ENCODE peak calls at places on chromosome 1, in ten cellular contexts. M is lower leg skin, A is A549, O is spleen, Q is testis, Z is heart left ventricle, C is transverse colon, V is breast epithelium, H is IMR-90, K is right lobe of liver. D is an unnamed sample.

GRCh38 chr1:164630626-164631396 is 71.8 kb downstream of the PBX1 start:
- DNase-seq in M (no peak), A (peak; percentile 40), O (no peak), Q (no peak), Z (no peak), C (no peak), V (no peak), H (no peak), K (no peak), D (no peak)

GRCh38 chr1:108200627-108201106 is 524 bp upstream of the SLC25A24 start:
- DNase-seq in M (peak; percentile 49), A (peak; percentile 80), O (peak; percentile 72), Q (peak; percentile 65), Z (no peak), C (peak; percentile 50), V (no peak), H (peak; percentile 79), K (no peak), D (peak; percentile 70)

GRCh38 chr1:151716771-151717631 is at the start of gene CELF3:
- DNase-seq in M (no peak), A (peak; percentile 18), O (no peak), Q (peak; percentile 50), Z (no peak), C (no peak), V (no peak), H (no peak), K (no peak), D (no peak)

GRCh38 chr1:59703918-59704378 is 110.8 kb upstream of the HOOK1 start:
- DNase-seq in M (no peak), A (no peak), O (no peak), Q (no peak), Z (no peak), C (no peak), V (no peak), H (peak; percentile 93), K (no peak), D (no peak)

GRCh38 chr1:205014772-205015171 is 28.2 kb upstream of the CNTN2 start:
- DNase-seq in M (no peak), A (no peak), O (no peak), Q (no peak), Z (no peak), C (no peak), V (no peak), H (no peak), K (no peak), D (no peak)

GRCh38 chr1:32666866-32667566 is 16.0 kb downstream of the RBBP4 start:
- DNase-seq in M (no peak), A (no peak), O (no peak), Q (peak; percentile 35), Z (no peak), C (no peak), V (no peak), H (no peak), K (no peak), D (no peak)

GRCh38 chr1:228100822-228101613 is 2.1 kb downstream of the C1orf35 start:
- DNase-seq in M (peak; percentile 13), A (no peak), O (peak; percentile 75), Q (no peak), Z (no peak), C (no peak), V (no peak), H (no peak), K (no peak), D (no peak)

GRCh38 chr1:113013823-113014222 is 57.8 kb upstream of the SLC16A1 start:
- DNase-seq in M (no peak), A (no peak), O (no peak), Q (no peak), Z (no peak), C (no peak), V (no peak), H (no peak), K (no peak), D (no peak)

GRCh38 chr1:66521736-66522365 is 12.1 kb upstream of the SGIP1 start:
- DNase-seq in M (no peak), A (peak; percentile 30), O (no peak), Q (no peak), Z (no peak), C (no peak), V (no peak), H (peak; percentile 95), K (no peak), D (no peak)

GRCh38 chr1:162400790-162401189 is 11.1 kb downstream of the SH2D1B start:
- DNase-seq in M (no peak), A (no peak), O (no peak), Q (no peak), Z (no peak), C (no peak), V (no peak), H (no peak), K (no peak), D (no peak)

GRCh38 chr1:162397943-162398560 is 13.9 kb downstream of the SH2D1B start:
- DNase-seq in M (no peak), A (no peak), O (no peak), Q (no peak), Z (no peak), C (no peak), V (no peak), H (no peak), K (no peak), D (no peak)

GRCh38 chr1:162396201-162396906 is 14.8 kb downstream of the C1orf226 start:
- DNase-seq in M (no peak), A (no peak), O (no peak), Q (no peak), Z (no peak), C (no peak), V (no peak), H (no peak), K (no peak), D (no peak)

GRCh38 chr1:162398999-162399580 is 12.8 kb downstream of the SH2D1B start:
- DNase-seq in M (no peak), A (no peak), O (no peak), Q (no peak), Z (no peak), C (no peak), V (no peak), H (no peak), K (no peak), D (no peak)

GRCh38 chr1:162397039-162397448 is 14.9 kb downstream of the SH2D1B start:
- DNase-seq in M (no peak), A (peak; percentile 15), O (no peak), Q (no peak), Z (no peak), C (no peak), V (no peak), H (no peak), K (no peak), D (no peak)
- TF ChIP-seq CTCF in M (no peak), A (peak; percentile 12), O (no peak), Q (no peak), Z (no peak), C (no peak), V (no peak), H (no peak), K (no peak), D (no peak)

GRCh38 chr1:24721533-24721932 is 23.7 kb upstream of the CLIC4 start:
- DNase-seq in M (no peak), A (no peak), O (no peak), Q (no peak), Z (no peak), C (no peak), V (no peak), H (no peak), K (no peak), D (no peak)

GRCh38 chr1:24726741-24727140 is 18.5 kb upstream of the CLIC4 start:
- DNase-seq in M (no peak), A (no peak), O (no peak), Q (no peak), Z (no peak), C (no peak), V (no peak), H (no peak), K (no peak), D (no peak)

GRCh38 chr1:24727490-24728214 is 17.6 kb upstream of the CLIC4 start:
- DNase-seq in M (peak; percentile 65), A (no peak), O (peak; percentile 82), Q (peak; percentile 74), Z (peak; percentile 83), C (peak; percentile 76), V (peak; percentile 65), H (peak; percentile 93), K (peak; percentile 70), D (peak; percentile 74)

GRCh38 chr1:24725209-24725651 is 20.0 kb upstream of the CLIC4 start:
- DNase-seq in M (no peak), A (no peak), O (no peak), Q (no peak), Z (no peak), C (no peak), V (no peak), H (peak; percentile 54), K (no peak), D (no peak)

GRCh38 chr1:24724345-24725208 is 20.7 kb upstream of the CLIC4 start:
- DNase-seq in M (no peak), A (peak; percentile 85), O (no peak), Q (peak; percentile 72), Z (no peak), C (no peak), V (no peak), H (peak; percentile 84), K (no peak), D (no peak)
- TF ChIP-seq POLR2A in M (no peak), A (no peak), O (no peak), Q (no peak), Z (no peak), C (no peak), V (no peak), H (no peak), K (no peak), D (no peak)

GRCh38 chr1:215824245-215824644 is 257.1 kb downstream of the KCTD3 start:
- DNase-seq in M (no peak), A (no peak), O (no peak), Q (no peak), Z (no peak), C (no peak), V (no peak), H (peak; percentile 45), K (no peak), D (no peak)
- TF ChIP-seq CTCF in M (no peak), A (no peak), O (no peak), Q (no peak), Z (no peak), C (no peak), V (no peak), H (peak; percentile 83), K (peak; percentile 46), D (no peak)

DNA sequence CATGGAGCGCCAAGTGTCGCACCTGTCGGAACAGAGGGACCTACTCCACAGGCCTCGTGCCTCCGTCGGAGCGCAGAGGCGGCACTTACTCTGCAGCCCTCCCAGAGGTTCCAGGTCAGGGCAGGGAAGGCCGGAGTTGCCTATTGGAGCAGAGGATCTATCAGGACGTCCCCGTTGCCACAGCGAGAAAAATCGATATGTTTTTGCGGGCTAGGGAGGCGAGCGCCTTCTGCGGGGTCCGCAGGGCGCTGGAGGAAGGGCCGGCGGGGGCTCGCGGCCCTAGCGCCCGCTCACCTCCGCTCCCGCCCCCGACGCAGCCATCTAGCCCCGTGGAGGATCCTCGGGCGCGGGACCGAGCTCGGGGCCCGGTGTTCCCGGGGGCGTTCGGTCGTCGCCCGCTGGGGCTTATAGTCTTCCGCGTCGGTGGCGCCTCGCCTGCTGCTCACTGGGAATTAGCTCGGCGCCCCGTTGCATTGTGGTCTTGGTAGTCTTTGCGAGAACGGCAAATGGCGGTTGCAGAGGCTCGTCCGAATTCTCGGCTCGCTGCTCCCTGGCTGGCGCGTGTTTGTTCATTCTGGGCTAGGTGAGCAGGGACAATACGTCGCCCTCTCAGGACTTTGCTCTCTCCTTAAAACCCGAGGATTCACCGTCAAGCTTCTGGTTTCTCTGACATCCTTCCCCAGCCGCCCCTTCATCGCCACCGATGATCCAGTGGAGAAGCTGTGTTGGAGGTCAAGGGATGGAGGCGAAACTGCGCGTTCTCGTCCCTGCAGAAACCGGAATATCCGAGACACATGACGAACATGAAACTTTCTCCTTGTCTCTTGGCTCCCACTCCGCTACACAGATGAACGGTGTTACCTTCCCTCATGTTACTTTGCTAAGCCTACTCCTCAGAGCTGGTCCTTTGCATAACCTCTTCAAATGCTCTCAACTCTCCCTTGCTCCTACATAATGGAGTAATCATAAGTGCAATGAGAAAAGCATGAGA is at the start of gene JTB:
- DNase-seq in M (peak; percentile 88), A (peak; percentile 82), O (peak; percentile 97), Q (peak; percentile 97), Z (peak; percentile 94), C (peak; percentile 92), V (peak; percentile 83), H (peak; percentile 78), K (peak; percentile 95), D (peak; percentile 95)
- TF ChIP-seq POLR2A in M (no peak), A (peak; percentile 56), O (peak; percentile 52), Q (peak; percentile 22), Z (peak; percentile 66), C (peak; percentile 93), V (peak; percentile 89), H (peak; percentile 76), K (peak; percentile 90), D (peak; percentile 87)

D was measured in Peyer's patch.